ENCODE peak calls at places on chromosomes 5 and 9, in six cellular contexts. One of them, this sample, is unnamed.

GRCh38 chr9:72858089-72858912 is 94.6 kb downstream of the ALDH1A1 start:
- DNase-seq in cardiac muscle cell: peak; percentile 34
- DNase-seq in activated T-cell treated with anti-CD3 and anti-CD28 coated beads, Interleukin-2, amount 50 U/mL, for 1 hour: no peak
- DNase-seq in coronary artery: no peak
- DNase-seq in NCI-H748 treated with DMSO at 0.1 percent for 48 hours: no peak
- DNase-seq in brain microvascular endothelial cell: peak; percentile 8
- DNase-seq in this sample: no peak

GRCh38 chr5:109740329-109740728 is 50.6 kb downstream of the MAN2A1 start:
- DNase-seq in cardiac muscle cell: peak; percentile 11
- DNase-seq in activated T-cell treated with anti-CD3 and anti-CD28 coated beads, Interleukin-2, amount 50 U/mL, for 1 hour: no peak
- DNase-seq in coronary artery: no peak
- DNase-seq in NCI-H748 treated with DMSO at 0.1 percent for 48 hours: no peak
- DNase-seq in brain microvascular endothelial cell: peak; percentile 12
- DNase-seq in this sample: no peak

GRCh38 chr5:159084053-159084452 is 15.7 kb downstream of the EBF1 start:
- DNase-seq in cardiac muscle cell: no peak
- DNase-seq in activated T-cell treated with anti-CD3 and anti-CD28 coated beads, Interleukin-2, amount 50 U/mL, for 1 hour: no peak
- DNase-seq in coronary artery: no peak
- DNase-seq in NCI-H748 treated with DMSO at 0.1 percent for 48 hours: no peak
- DNase-seq in brain microvascular endothelial cell: no peak
- DNase-seq in this sample: no peak

GRCh38 chr5:151480384-151480783 is 33.0 kb downstream of the SLC36A1 start:
- DNase-seq in cardiac muscle cell: peak; percentile 51
- DNase-seq in activated T-cell treated with anti-CD3 and anti-CD28 coated beads, Interleukin-2, amount 50 U/mL, for 1 hour: no peak
- DNase-seq in coronary artery: no peak
- DNase-seq in NCI-H748 treated with DMSO at 0.1 percent for 48 hours: no peak
- DNase-seq in brain microvascular endothelial cell: no peak
- DNase-seq in this sample: no peak

GRCh38 chr9:89617978-89618377 is 13.2 kb downstream of the GADD45G start:
- DNase-seq in cardiac muscle cell: no peak
- DNase-seq in activated T-cell treated with anti-CD3 and anti-CD28 coated beads, Interleukin-2, amount 50 U/mL, for 1 hour: no peak
- DNase-seq in coronary artery: no peak
- DNase-seq in NCI-H748 treated with DMSO at 0.1 percent for 48 hours: no peak
- DNase-seq in brain microvascular endothelial cell: no peak
- DNase-seq in this sample: no peak

GRCh38 chr5:78102498-78102897 is 192.0 kb downstream of the AP3B1 start:
- DNase-seq in cardiac muscle cell: no peak
- DNase-seq in activated T-cell treated with anti-CD3 and anti-CD28 coated beads, Interleukin-2, amount 50 U/mL, for 1 hour: no peak
- DNase-seq in coronary artery: no peak
- DNase-seq in NCI-H748 treated with DMSO at 0.1 percent for 48 hours: no peak
- DNase-seq in brain microvascular endothelial cell: no peak
- DNase-seq in this sample: no peak

GRCh38 chr5:89437450-89438435 is 554.8 kb upstream of the MEF2C start:
- DNase-seq in cardiac muscle cell: no peak
- DNase-seq in activated T-cell treated with anti-CD3 and anti-CD28 coated beads, Interleukin-2, amount 50 U/mL, for 1 hour: no peak
- DNase-seq in coronary artery: no peak
- DNase-seq in NCI-H748 treated with DMSO at 0.1 percent for 48 hours: peak; percentile 80
- DNase-seq in brain microvascular endothelial cell: peak; percentile 78
- DNase-seq in this sample: no peak

GRCh38 chr5:176397736-176398420 is 9.3 kb downstream of the HIGD2A start:
- DNase-seq in cardiac muscle cell: no peak
- DNase-seq in activated T-cell treated with anti-CD3 and anti-CD28 coated beads, Interleukin-2, amount 50 U/mL, for 1 hour: no peak
- DNase-seq in coronary artery: no peak
- DNase-seq in NCI-H748 treated with DMSO at 0.1 percent for 48 hours: no peak
- DNase-seq in brain microvascular endothelial cell: no peak
- DNase-seq in this sample: no peak

GRCh38 chr5:76500633-76501393 is 97.7 kb downstream of the IQGAP2 start:
- DNase-seq in cardiac muscle cell: peak; percentile 10
- DNase-seq in activated T-cell treated with anti-CD3 and anti-CD28 coated beads, Interleukin-2, amount 50 U/mL, for 1 hour: no peak
- DNase-seq in coronary artery: no peak
- DNase-seq in NCI-H748 treated with DMSO at 0.1 percent for 48 hours: no peak
- DNase-seq in brain microvascular endothelial cell: peak; percentile 7
- DNase-seq in this sample: no peak

GRCh38 chr5:43251754-43252153 is 59.7 kb downstream of the NIM1K start:
- DNase-seq in cardiac muscle cell: no peak
- DNase-seq in activated T-cell treated with anti-CD3 and anti-CD28 coated beads, Interleukin-2, amount 50 U/mL, for 1 hour: no peak
- DNase-seq in coronary artery: no peak
- DNase-seq in NCI-H748 treated with DMSO at 0.1 percent for 48 hours: no peak
- DNase-seq in brain microvascular endothelial cell: no peak
- DNase-seq in this sample: no peak

GRCh38 chr9:70924905-70925547 is 196.4 kb downstream of the TRPM3 start:
- DNase-seq in cardiac muscle cell: peak; percentile 93
- DNase-seq in activated T-cell treated with anti-CD3 and anti-CD28 coated beads, Interleukin-2, amount 50 U/mL, for 1 hour: no peak
- DNase-seq in coronary artery: no peak
- DNase-seq in NCI-H748 treated with DMSO at 0.1 percent for 48 hours: peak; percentile 28
- DNase-seq in brain microvascular endothelial cell: peak; percentile 81
- DNase-seq in this sample: no peak

GRCh38 chr5:74516217-74516636 is 124.3 kb downstream of the ENC1 start:
- DNase-seq in cardiac muscle cell: no peak
- DNase-seq in activated T-cell treated with anti-CD3 and anti-CD28 coated beads, Interleukin-2, amount 50 U/mL, for 1 hour: no peak
- DNase-seq in coronary artery: no peak
- DNase-seq in NCI-H748 treated with DMSO at 0.1 percent for 48 hours: no peak
- DNase-seq in brain microvascular endothelial cell: peak; percentile 43
- DNase-seq in this sample: no peak

GRCh38 chr5:119961993-119962392 is 332.6 kb downstream of the FAM170A start:
- DNase-seq in cardiac muscle cell: no peak
- DNase-seq in activated T-cell treated with anti-CD3 and anti-CD28 coated beads, Interleukin-2, amount 50 U/mL, for 1 hour: no peak
- DNase-seq in coronary artery: no peak
- DNase-seq in NCI-H748 treated with DMSO at 0.1 percent for 48 hours: no peak
- DNase-seq in brain microvascular endothelial cell: no peak
- DNase-seq in this sample: no peak

GRCh38 chr5:141965071-141965470 is 3.8 kb upstream of the RNF14 start:
- DNase-seq in cardiac muscle cell: no peak
- DNase-seq in activated T-cell treated with anti-CD3 and anti-CD28 coated beads, Interleukin-2, amount 50 U/mL, for 1 hour: no peak
- DNase-seq in coronary artery: no peak
- DNase-seq in NCI-H748 treated with DMSO at 0.1 percent for 48 hours: no peak
- DNase-seq in brain microvascular endothelial cell: no peak
- DNase-seq in this sample: no peak

GRCh38 chr5:68242743-68243142 is 27.2 kb downstream of the PIK3R1 start:
- DNase-seq in cardiac muscle cell: no peak
- DNase-seq in activated T-cell treated with anti-CD3 and anti-CD28 coated beads, Interleukin-2, amount 50 U/mL, for 1 hour: no peak
- DNase-seq in coronary artery: no peak
- DNase-seq in NCI-H748 treated with DMSO at 0.1 percent for 48 hours: no peak
- DNase-seq in brain microvascular endothelial cell: peak; percentile 61
- DNase-seq in this sample: no peak

GRCh38 chr9:99819484-99820329 is 2.0 kb upstream of the NR4A3 start:
- DNase-seq in cardiac muscle cell: peak; percentile 98
- DNase-seq in activated T-cell treated with anti-CD3 and anti-CD28 coated beads, Interleukin-2, amount 50 U/mL, for 1 hour: peak; percentile 96
- DNase-seq in coronary artery: peak; percentile 98
- DNase-seq in NCI-H748 treated with DMSO at 0.1 percent for 48 hours: peak; percentile 78
- DNase-seq in brain microvascular endothelial cell: peak; percentile 95
- DNase-seq in this sample: peak; percentile 46

GRCh38 chr5:137190031-137190430 is 309.1 kb downstream of the SPOCK1 start:
- DNase-seq in cardiac muscle cell: no peak
- DNase-seq in activated T-cell treated with anti-CD3 and anti-CD28 coated beads, Interleukin-2, amount 50 U/mL, for 1 hour: no peak
- DNase-seq in coronary artery: no peak
- DNase-seq in NCI-H748 treated with DMSO at 0.1 percent for 48 hours: no peak
- DNase-seq in brain microvascular endothelial cell: no peak
- DNase-seq in this sample: no peak

GRCh38 chr9:134174526-134175290 is 10.3 kb upstream of the RNU6ATAC start:
- DNase-seq in cardiac muscle cell: no peak
- DNase-seq in activated T-cell treated with anti-CD3 and anti-CD28 coated beads, Interleukin-2, amount 50 U/mL, for 1 hour: no peak
- DNase-seq in coronary artery: no peak
- DNase-seq in NCI-H748 treated with DMSO at 0.1 percent for 48 hours: no peak
- DNase-seq in brain microvascular endothelial cell: no peak
- DNase-seq in this sample: no peak

GRCh38 chr9:78436873-78437272 is 139.9 kb downstream of the PSAT1 start:
- DNase-seq in cardiac muscle cell: no peak
- DNase-seq in activated T-cell treated with anti-CD3 and anti-CD28 coated beads, Interleukin-2, amount 50 U/mL, for 1 hour: no peak
- DNase-seq in coronary artery: no peak
- DNase-seq in NCI-H748 treated with DMSO at 0.1 percent for 48 hours: no peak
- DNase-seq in brain microvascular endothelial cell: no peak
- DNase-seq in this sample: no peak

GRCh38 chr9:131839281-131840084 is 99.6 kb upstream of the RAPGEF1 start:
- DNase-seq in cardiac muscle cell: peak; percentile 57
- DNase-seq in activated T-cell treated with anti-CD3 and anti-CD28 coated beads, Interleukin-2, amount 50 U/mL, for 1 hour: peak; percentile 62
- DNase-seq in coronary artery: no peak
- DNase-seq in NCI-H748 treated with DMSO at 0.1 percent for 48 hours: no peak
- DNase-seq in brain microvascular endothelial cell: peak; percentile 84
- DNase-seq in this sample: no peak

GRCh38 chr9:35349287-35349990 is 140.5 kb upstream of the RUSC2 start:
- DNase-seq in cardiac muscle cell: no peak
- DNase-seq in activated T-cell treated with anti-CD3 and anti-CD28 coated beads, Interleukin-2, amount 50 U/mL, for 1 hour: no peak
- DNase-seq in coronary artery: no peak
- DNase-seq in NCI-H748 treated with DMSO at 0.1 percent for 48 hours: no peak
- DNase-seq in brain microvascular endothelial cell: no peak
- DNase-seq in this sample: no peak

GRCh38 chr5:98796197-98796972 is 22.9 kb downstream of the RGMB start:
- DNase-seq in cardiac muscle cell: peak; percentile 66
- DNase-seq in activated T-cell treated with anti-CD3 and anti-CD28 coated beads, Interleukin-2, amount 50 U/mL, for 1 hour: peak; percentile 19
- DNase-seq in coronary artery: no peak
- DNase-seq in NCI-H748 treated with DMSO at 0.1 percent for 48 hours: peak; percentile 33
- DNase-seq in brain microvascular endothelial cell: peak; percentile 69
- DNase-seq in this sample: no peak

GRCh38 chr9:14554866-14555265 is 138.4 kb downstream of the ZDHHC21 start:
- DNase-seq in cardiac muscle cell: peak; percentile 29
- DNase-seq in activated T-cell treated with anti-CD3 and anti-CD28 coated beads, Interleukin-2, amount 50 U/mL, for 1 hour: no peak
- DNase-seq in coronary artery: no peak
- DNase-seq in NCI-H748 treated with DMSO at 0.1 percent for 48 hours: no peak
- DNase-seq in brain microvascular endothelial cell: peak; percentile 19
- DNase-seq in this sample: no peak

This sample was measured in keratinocyte.